ENCODE peak calls at places on chromosomes 2 and 18, in eight cellular contexts. Q is transverse colon, R is GM23248, Z is fibroblast of lung, L is brain microvascular endothelial cell, C is pancreas, K is psoas muscle, D is GM06990. H is an unnamed sample.

GRCh38 chr2:12501469-12502147 is 215.1 kb upstream of the TRIB2 start:
- DNase-seq in D (peak; percentile 72), Q (peak; percentile 34), K (peak; percentile 24), R (peak; percentile 25), L (no peak), C (no peak), Z (no peak), H (no peak)

GRCh38 chr2:201235865-201236811 is 24.2 kb upstream of the CASP8 start:
- DNase-seq in L (peak; percentile 76), R (peak; percentile 87), Q (peak; percentile 37), K (peak; percentile 36), Z (peak; percentile 88), C (peak; percentile 23), D (no peak), H (peak; percentile 46)

GRCh38 chr18:435940-436339 is 64.6 kb downstream of the COLEC12 start:
- DNase-seq in K (no peak), D (no peak), R (peak; percentile 57), Z (no peak), L (no peak), Q (no peak), C (no peak), H (no peak)

GRCh38 chr2:10385933-10386773 is 62.0 kb downstream of the ODC1 start:
- DNase-seq in R (peak; percentile 83), D (no peak), K (no peak), L (peak; percentile 60), C (no peak), Q (no peak), Z (peak; percentile 69), H (peak; percentile 34)

GRCh38 chr2:11417946-11418585 is 47.9 kb downstream of the E2F6 start:
- DNase-seq in K (no peak), C (no peak), R (peak; percentile 29), L (no peak), Q (no peak), D (no peak), Z (peak; percentile 17), H (no peak)

GRCh38 chr18:11995445-11996189 is 14.3 kb downstream of the IMPA2 start:
- DNase-seq in D (no peak), C (peak; percentile 75), Q (peak; percentile 81), R (peak; percentile 84), Z (peak; percentile 82), K (peak; percentile 73), L (peak; percentile 56), H (peak; percentile 48)

GRCh38 chr2:7667260-7667757 is 750.1 kb downstream of the RNF144A start:
- DNase-seq in L (no peak), Q (no peak), D (no peak), C (no peak), R (no peak), Z (no peak), K (no peak), H (no peak)

GRCh38 chr2:121090088-121090715 is 194.8 kb downstream of the TFCP2L1 start:
- DNase-seq in Z (no peak), K (no peak), L (no peak), C (no peak), R (no peak), D (no peak), Q (no peak), H (no peak)

GRCh38 chr18:51070545-51070944 is 40.5 kb downstream of the SMAD4 start:
- DNase-seq in C (no peak), D (no peak), Z (peak; percentile 89), R (peak; percentile 87), Q (no peak), L (peak; percentile 93), K (no peak), H (peak; percentile 56)

GRCh38 chr2:70959271-70959761 is 19.1 kb upstream of the ANKRD53 start:
- DNase-seq in R (no peak), Q (no peak), L (no peak), D (no peak), Z (no peak), C (no peak), K (no peak), H (no peak)

GRCh38 chr2:12558519-12558918 is 158.2 kb upstream of the TRIB2 start:
- DNase-seq in Q (no peak), R (no peak), Z (no peak), D (no peak), L (no peak), K (no peak), C (no peak), H (no peak)

GRCh38 chr2:28652217-28652616 is 99.4 kb upstream of the PPP1CB start:
- DNase-seq in L (no peak), C (no peak), K (no peak), D (no peak), Z (peak; percentile 61), Q (no peak), R (peak; percentile 26), H (no peak)

GRCh38 chr2:217396165-217396564 is 536.3 kb upstream of the TNP1 start:
- DNase-seq in Z (no peak), C (no peak), R (peak; percentile 85), D (no peak), L (no peak), K (no peak), Q (no peak), H (no peak)

GRCh38 chr2:128505150-128505490 is 186.5 kb upstream of the HS6ST1 start:
- DNase-seq in L (no peak), K (no peak), R (no peak), D (no peak), Q (no peak), Z (no peak), C (no peak), H (no peak)

GRCh38 chr2:12504443-12504842 is 212.3 kb upstream of the TRIB2 start:
- DNase-seq in K (no peak), R (peak; percentile 66), L (peak; percentile 31), Z (no peak), Q (no peak), C (no peak), D (peak; percentile 52), H (no peak)

GRCh38 chr2:130839011-130839780 is 2.5 kb downstream of the ARHGEF4 start:
- DNase-seq in Q (no peak), L (no peak), D (no peak), C (no peak), R (no peak), K (no peak), Z (no peak), H (no peak)

GRCh38 chr2:130837811-130838565 is 1.3 kb downstream of the ARHGEF4 start:
- DNase-seq in L (no peak), K (no peak), C (peak; percentile 86), Q (no peak), Z (no peak), D (no peak), R (no peak), H (no peak)

GRCh38 chr2:130835766-130836015 is 1.0 kb upstream of the ARHGEF4 start:
- DNase-seq in Z (no peak), R (no peak), L (no peak), D (no peak), K (no peak), C (no peak), Q (no peak), H (no peak)

GRCh38 chr2:130836501-130837174 is at the start of gene ARHGEF4:
- DNase-seq in C (peak; percentile 87), R (peak; percentile 14), D (no peak), K (no peak), Q (peak; percentile 62), L (no peak), Z (no peak), H (no peak)

GRCh38 chr2:130837175-130837810 is 579 bp downstream of the ARHGEF4 start:
- DNase-seq in R (no peak), K (no peak), Q (no peak), C (no peak), Z (no peak), D (no peak), L (no peak), H (no peak)
- H3K4me3 ChIP-seq in R (no peak overlapping the region), K (peak overlapping the region; percentile 19), Q (peak overlapping the region; percentile 17), C (peak overlapping the region; percentile 69), Z (no peak overlapping the region), D (no peak overlapping the region), L (peak overlapping the region; percentile 17), H (peak overlapping the region; percentile 31)

DNA sequence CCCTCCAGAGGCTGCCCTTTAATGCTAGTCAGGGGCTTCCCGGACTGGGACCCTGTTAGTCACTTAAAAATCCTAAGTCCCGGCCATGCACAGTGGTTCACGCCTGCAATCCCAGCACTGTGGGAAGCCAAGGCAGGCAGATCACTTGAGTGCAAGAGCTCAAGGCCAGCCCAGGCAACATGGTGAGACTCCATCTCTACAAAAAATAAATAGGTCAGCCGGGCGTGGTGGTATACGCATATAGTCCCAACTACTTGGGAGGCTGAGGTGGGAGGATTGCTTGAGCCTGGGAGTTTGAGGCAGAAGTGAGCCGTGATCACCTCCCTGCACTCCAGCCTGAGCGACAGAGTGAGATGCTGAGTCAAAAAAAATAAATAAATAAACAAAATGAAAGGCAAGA is 17.2 kb upstream of the KCNG2 start:
- DNase-seq in L (no peak), R (no peak), C (no peak), Q (peak; percentile 0), D (no peak), Z (no peak), K (no peak), H (no peak)
- H3K27me3 ChIP-seq in L (peaks cover 14% of the 10 kb centered on the region), R (peaks cover 10% of the 10 kb centered on the region), C (no peaks in the 10 kb centered on the region), Q (peaks cover 4% of the 10 kb centered on the region), D (no peaks in the 10 kb centered on the region), Z (peaks cover 8% of the 10 kb centered on the region), K (peaks cover 28% of the 10 kb centered on the region), H (peaks cover 23% of the 10 kb centered on the region)

GRCh38 chr2:200156140-200156858 is 150.2 kb upstream of the SPATS2L start:
- DNase-seq in D (no peak), R (peak; percentile 94), C (no peak), Z (peak; percentile 96), K (no peak), Q (no peak), L (peak; percentile 90), H (peak; percentile 38)
- H3K4me3 ChIP-seq in D (no peak overlapping the region), R (peak overlapping the region; percentile 81), C (no peak overlapping the region), Z (peak overlapping the region; percentile 39), K (peak overlapping the region; percentile 61), Q (peak overlapping the region; percentile 13), L (peak overlapping the region; percentile 41), H (peak overlapping the region; percentile 43)

GRCh38 chr2:67169417-67170140 is 227.6 kb upstream of the ETAA1 start:
- DNase-seq in Z (no peak), D (no peak), K (no peak), R (peak; percentile 48), L (peak; percentile 18), Q (no peak), C (no peak), H (no peak)

GRCh38 chr2:67159929-67160328 is 237.2 kb upstream of the ETAA1 start:
- DNase-seq in Q (no peak), R (peak; percentile 2), K (no peak), D (no peak), C (no peak), Z (no peak), L (no peak), H (peak; percentile 21)

DNA sequence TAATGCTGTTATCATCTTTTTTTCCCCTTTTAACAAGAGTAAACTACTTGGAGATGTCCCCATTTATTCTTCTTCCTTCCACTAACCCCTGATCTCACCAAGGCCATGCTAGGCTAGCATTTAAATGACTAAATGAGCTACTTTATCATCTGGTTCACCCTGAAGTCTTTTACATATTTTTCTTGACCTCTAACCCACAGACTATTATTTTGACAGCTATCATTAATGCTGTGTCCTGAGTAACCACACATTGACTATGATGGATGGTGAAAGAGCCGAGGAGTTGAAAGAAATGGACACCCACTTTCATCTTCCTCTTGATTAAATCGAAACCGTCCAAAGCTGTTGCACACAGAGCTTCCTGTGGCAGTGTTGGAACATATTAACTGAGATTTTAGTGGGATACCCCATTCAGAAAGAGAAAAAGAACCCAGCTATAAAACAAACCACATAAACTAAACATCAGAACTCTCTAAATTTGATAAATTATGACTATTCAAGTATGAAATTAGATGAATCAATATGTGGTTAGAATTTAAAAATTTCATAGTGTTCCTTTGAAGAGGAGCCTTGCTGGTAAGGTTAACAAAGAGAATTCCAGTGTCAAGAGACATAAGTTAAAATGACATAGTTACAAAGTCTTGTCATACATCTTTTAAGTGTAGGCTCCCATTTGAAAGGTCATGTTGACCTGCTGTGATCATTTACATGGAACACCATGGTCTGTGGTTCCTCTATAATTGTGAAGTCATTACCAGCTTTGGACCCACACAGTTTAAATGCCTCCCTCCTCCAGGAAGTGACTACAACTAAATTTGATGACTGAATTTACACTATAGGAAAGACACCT is 231.8 kb upstream of the ETAA1 start:
- DNase-seq in R (no peak), L (no peak), K (no peak), D (no peak), C (no peak), Z (peak; percentile 13), Q (no peak), H (no peak)
- H3K27me3 ChIP-seq in R (no peaks in the 10 kb centered on the region), L (no peaks in the 10 kb centered on the region), K (no peaks in the 10 kb centered on the region), D (no peaks in the 10 kb centered on the region), C (no peaks in the 10 kb centered on the region), Z (no peaks in the 10 kb centered on the region), Q (no peaks in the 10 kb centered on the region), H (no peaks in the 10 kb centered on the region)

H was measured in AG04450.